ENCODE peak calls at places on chromosomes 3 and 15, in ten cellular contexts. Y is suprapubic skin, K is upper lobe of left lung, B is breast epithelium, U is vagina, A is HCT116, V is endothelial cell of umbilical vein, R is sigmoid colon, F is stomach, T is HepG2. Z is an unnamed sample.

GRCh38 chr15:88896339-88897033 is 1.1 kb upstream of the HAPLN3 start:
- DNase-seq in Y (no peak), K (no peak), B (no peak), U (no peak), A (no peak), V (peak), R (no peak), F (no peak), T (no peak), Z (no peak)

GRCh38 chr3:69948246-69948862 is 51.2 kb upstream of the SAMMSON start:
- DNase-seq in Y (no peak), K (no peak), B (no peak), U (no peak), A (peak), V (peak), R (no peak), F (no peak), T (peak), Z (no peak)

GRCh38 chr3:171383206-171384018 is 76.8 kb downstream of the TNIK start:
- DNase-seq in Y (no peak), K (no peak), B (peak), U (no peak), A (no peak), V (no peak), R (no peak), F (no peak), T (no peak), Z (no peak)

GRCh38 chr15:101710806-101711205 is 13.5 kb downstream of the TARS3 start:
- DNase-seq in Y (no peak), K (no peak), B (no peak), U (no peak), A (no peak), V (no peak), R (no peak), F (no peak), T (peak), Z (no peak)

GRCh38 chr3:174016186-174016585 is 618.6 kb downstream of the NLGN1 start:
- DNase-seq in Y (no peak), K (no peak), B (no peak), U (no peak), A (no peak), V (peak), R (no peak), F (no peak), T (no peak), Z (no peak)

GRCh38 chr15:97977734-97978133 is 17.2 kb downstream of the ARRDC4 start:
- DNase-seq in Y (no peak), K (no peak), B (no peak), U (no peak), A (no peak), V (no peak), R (no peak), F (peak), T (no peak), Z (no peak)

GRCh38 chr3:130981469-130981868 is 45.2 kb downstream of the ASTE1 start:
- DNase-seq in Y (no peak), K (no peak), B (no peak), U (no peak), A (no peak), V (no peak), R (no peak), F (no peak), T (no peak), Z (no peak)

GRCh38 chr3:140883428-140883827 is 58.2 kb upstream of the SLC25A36 start:
- DNase-seq in Y (no peak), K (no peak), B (no peak), U (no peak), A (no peak), V (no peak), R (no peak), F (no peak), T (no peak), Z (no peak)

GRCh38 chr3:99365396-99365795 is 273.0 kb upstream of the COL8A1 start:
- DNase-seq in Y (no peak), K (no peak), B (no peak), U (no peak), A (no peak), V (no peak), R (no peak), F (no peak), T (no peak), Z (no peak)

GRCh38 chr3:23646201-23646955 is 159.4 kb upstream of the UBE2E1 start:
- DNase-seq in Y (no peak), K (no peak), B (no peak), U (peak), A (no peak), V (no peak), R (no peak), F (no peak), T (no peak), Z (no peak)

GRCh38 chr3:108159128-108159527 is 63.1 kb downstream of the IFT57 start:
- DNase-seq in Y (no peak), K (no peak), B (no peak), U (no peak), A (no peak), V (no peak), R (no peak), F (no peak), T (no peak), Z (no peak)

GRCh38 chr3:68893600-68894239 is 38.6 kb downstream of the TAFA4 start:
- DNase-seq in Y (no peak), K (no peak), B (no peak), U (no peak), A (no peak), V (peak), R (no peak), F (no peak), T (peak), Z (no peak)

GRCh38 chr3:57434041-57434440 is 110.1 kb downstream of the DNAH12 start:
- DNase-seq in Y (no peak), K (no peak), B (no peak), U (no peak), A (peak), V (peak), R (no peak), F (no peak), T (peak), Z (no peak)

GRCh38 chr3:196486263-196486662 is 17.3 kb downstream of the RNF168 start:
- DNase-seq in Y (no peak), K (no peak), B (no peak), U (no peak), A (no peak), V (peak), R (no peak), F (no peak), T (no peak), Z (no peak)

GRCh38 chr15:43095243-43095642 is 10.6 kb downstream of the UBR1 start:
- DNase-seq in Y (no peak), K (no peak), B (no peak), U (no peak), A (no peak), V (no peak), R (no peak), F (no peak), T (no peak), Z (no peak)

GRCh38 chr3:51948016-51948580 is 5.9 kb downstream of the PARP3 start:
- DNase-seq in Y (no peak), K (no peak), B (no peak), U (no peak), A (no peak), V (no peak), R (no peak), F (no peak), T (no peak), Z (no peak)

GRCh38 chr3:149547413-149547812 is 72.9 kb downstream of the TM4SF4 start:
- DNase-seq in Y (peak), K (no peak), B (peak), U (no peak), A (no peak), V (no peak), R (peak), F (no peak), T (no peak), Z (no peak)

GRCh38 chr15:63296195-63296594 is 18.8 kb downstream of the APH1B start:
- DNase-seq in Y (no peak), K (no peak), B (no peak), U (no peak), A (no peak), V (peak), R (no peak), F (no peak), T (no peak), Z (no peak)

GRCh38 chr3:143657391-143657790 is 190.9 kb downstream of the SLC9A9 start:
- DNase-seq in Y (no peak), K (no peak), B (no peak), U (no peak), A (no peak), V (no peak), R (no peak), F (no peak), T (no peak), Z (no peak)

GRCh38 chr3:43531835-43532234 is 90.0 kb downstream of the ANO10 start:
- DNase-seq in Y (no peak), K (no peak), B (no peak), U (no peak), A (no peak), V (peak), R (no peak), F (no peak), T (peak), Z (no peak)

GRCh38 chr15:61917457-61917856 is 142.8 kb downstream of the VPS13C start:
- DNase-seq in Y (no peak), K (no peak), B (no peak), U (no peak), A (no peak), V (no peak), R (no peak), F (no peak), T (no peak), Z (no peak)

GRCh38 chr3:172448661-172449467 is 608 bp upstream of the GHSR start:
- DNase-seq in Y (no peak), K (no peak), B (no peak), U (no peak), A (no peak), V (no peak), R (no peak), F (no peak), T (no peak), Z (no peak)

GRCh38 chr15:63940956-63941620 is 105.2 kb downstream of the DAPK2 start:
- DNase-seq in Y (no peak), K (no peak), B (no peak), U (peak), A (no peak), V (peak), R (no peak), F (no peak), T (no peak), Z (no peak)

GRCh38 chr3:171753025-171753472 is 57.2 kb downstream of the PLD1 start:
- DNase-seq in Y (no peak), K (no peak), B (peak), U (no peak), A (no peak), V (no peak), R (no peak), F (no peak), T (no peak), Z (no peak)

GRCh38 chr15:61671736-61672135 is 388.5 kb downstream of the VPS13C start:
- DNase-seq in Y (no peak), K (no peak), B (no peak), U (peak), A (no peak), V (no peak), R (no peak), F (no peak), T (no peak), Z (no peak)

GRCh38 chr3:51581529-51581928 is 43.0 kb downstream of the RAD54L2 start:
- DNase-seq in Y (no peak), K (no peak), B (no peak), U (no peak), A (no peak), V (no peak), R (no peak), F (no peak), T (no peak), Z (no peak)

GRCh38 chr3:64174328-64174727 is 50.9 kb downstream of the PRICKLE2 start:
- DNase-seq in Y (no peak), K (no peak), B (peak), U (no peak), A (no peak), V (no peak), R (no peak), F (no peak), T (peak), Z (no peak)

GRCh38 chr3:27666277-27666676 is 55.8 kb downstream of the EOMES start:
- DNase-seq in Y (no peak), K (no peak), B (no peak), U (peak), A (no peak), V (no peak), R (no peak), F (no peak), T (no peak), Z (no peak)

GRCh38 chr15:89171136-89172072 is 50.0 kb downstream of the RLBP1 start:
- DNase-seq in Y (no peak), K (peak), B (no peak), U (no peak), A (peak), V (peak), R (peak), F (peak), T (peak), Z (no peak)

GRCh38 chr3:43957553-43957952 is 266.8 kb downstream of the ABHD5 start:
- DNase-seq in Y (no peak), K (no peak), B (no peak), U (no peak), A (no peak), V (no peak), R (no peak), F (no peak), T (no peak), Z (no peak)

GRCh38 chr15:70752142-70752754 is 11.1 kb downstream of the UACA start:
- DNase-seq in Y (no peak), K (peak), B (no peak), U (no peak), A (no peak), V (no peak), R (no peak), F (no peak), T (no peak), Z (no peak)

GRCh38 chr15:36966704-36967103 is 133.6 kb downstream of the MEIS2 start:
- DNase-seq in Y (no peak), K (no peak), B (no peak), U (no peak), A (no peak), V (no peak), R (no peak), F (no peak), T (no peak), Z (no peak)

GRCh38 chr3:31770822-31771326 is 210.2 kb downstream of the OSBPL10 start:
- DNase-seq in Y (no peak), K (no peak), B (no peak), U (no peak), A (no peak), V (no peak), R (no peak), F (no peak), T (no peak), Z (no peak)

DNA sequence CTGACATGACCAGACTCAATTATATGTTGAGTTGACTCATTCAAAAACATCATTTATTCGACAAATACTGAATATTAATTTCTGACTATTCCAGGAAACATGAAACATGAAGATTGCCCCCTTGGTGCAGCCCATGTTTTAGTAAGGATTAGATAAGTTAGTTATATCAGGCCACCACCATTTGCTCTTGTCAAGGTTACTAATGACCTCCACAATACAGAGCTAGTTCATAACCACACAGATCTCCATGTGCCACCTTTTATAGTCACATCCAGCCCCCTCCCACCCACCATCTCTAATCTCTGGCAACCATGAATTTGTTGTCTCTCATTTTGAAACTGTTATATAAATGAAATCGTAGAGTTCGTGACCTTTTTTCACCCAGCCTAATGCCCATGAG is 15.7 kb downstream of the KLHL18 start:
- DNase-seq in Y (no peak), K (no peak), B (no peak), U (no peak), A (no peak), V (no peak), R (no peak), F (no peak), T (no peak), Z (no peak)
- TF ChIP-seq POLR2AphosphoS5 in Y (no peak), K (no peak), B (no peak), U (no peak), A (no peak), V (no peak), R (no peak), F (no peak), T (no peak), Z (no peak)

GRCh38 chr15:95970326-95970725 is 360.2 kb upstream of the NR2F2 start:
- DNase-seq in Y (no peak), K (no peak), B (no peak), U (no peak), A (no peak), V (no peak), R (no peak), F (no peak), T (no peak), Z (no peak)
- TF ChIP-seq POLR2AphosphoS5 in Y (no peak), K (no peak), B (no peak), U (no peak), A (no peak), V (no peak), R (no peak), F (no peak), T (no peak), Z (no peak)

GRCh38 chr3:17742837-17743659 is 617 bp upstream of the TBC1D5 start:
- DNase-seq in Y (no peak), K (no peak), B (no peak), U (peak), A (no peak), V (peak), R (no peak), F (peak), T (no peak), Z (no peak)
- TF ChIP-seq POLR2AphosphoS5 in Y (no peak), K (no peak), B (no peak), U (no peak), A (peak), V (peak), R (peak), F (peak), T (peak), Z (peak)

DNA sequence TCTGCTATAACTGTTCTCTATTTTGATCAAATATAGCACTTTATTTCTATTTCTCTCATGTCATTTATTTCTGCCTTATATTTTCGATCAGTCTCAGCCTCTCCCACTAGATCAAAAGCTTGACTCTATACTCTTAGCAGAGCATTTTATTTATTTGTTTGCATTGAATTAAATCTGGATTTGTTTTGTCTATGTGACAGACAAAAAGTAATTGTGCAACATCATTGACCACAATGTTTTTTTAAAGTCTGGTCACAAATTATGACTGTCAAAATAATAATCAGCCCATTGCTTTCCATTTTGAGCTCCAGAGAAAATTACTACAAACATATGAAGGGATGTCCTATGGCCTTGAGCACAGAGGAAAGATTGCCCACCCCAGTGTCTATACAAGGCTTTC is 82.3 kb downstream of the FSIP1 start:
- DNase-seq in Y (no peak), K (no peak), B (no peak), U (no peak), A (no peak), V (no peak), R (no peak), F (no peak), T (no peak), Z (no peak)
- TF ChIP-seq POLR2AphosphoS5 in Y (no peak), K (no peak), B (no peak), U (no peak), A (no peak), V (no peak), R (no peak), F (no peak), T (no peak), Z (no peak)

GRCh38 chr3:30496496-30496966 is 109.9 kb upstream of the TGFBR2 start:
- DNase-seq in Y (no peak), K (no peak), B (no peak), U (no peak), A (no peak), V (no peak), R (peak), F (no peak), T (no peak), Z (no peak)
- TF ChIP-seq POLR2AphosphoS5 in Y (no peak), K (no peak), B (no peak), U (peak), A (no peak), V (no peak), R (peak), F (no peak), T (no peak), Z (no peak)

GRCh38 chr3:312170-312569 is 115.6 kb downstream of the CHL1 start:
- DNase-seq in Y (no peak), K (no peak), B (no peak), U (no peak), A (no peak), V (no peak), R (no peak), F (no peak), T (no peak), Z (no peak)

GRCh38 chr3:308597-309321 is 112.2 kb downstream of the CHL1 start:
- DNase-seq in Y (no peak), K (no peak), B (no peak), U (no peak), A (no peak), V (no peak), R (no peak), F (no peak), T (no peak), Z (no peak)

DNA sequence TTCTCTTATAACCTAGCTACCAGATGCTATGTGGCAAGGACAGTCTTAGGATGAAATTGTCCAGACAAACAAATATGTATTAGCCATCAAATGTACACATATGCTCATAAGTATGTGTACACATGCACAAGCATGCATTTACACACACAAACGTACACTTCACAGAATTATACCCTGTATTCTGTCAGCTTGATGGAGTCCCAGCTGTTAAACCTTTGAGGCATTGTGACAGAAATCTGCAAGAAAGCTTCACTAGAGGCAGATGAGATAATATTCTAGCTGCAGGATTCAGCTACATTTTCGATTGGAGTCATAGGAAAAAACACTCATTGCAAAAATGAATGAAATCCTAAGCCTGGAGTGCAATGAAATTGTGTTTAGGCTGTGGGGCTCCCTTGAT is 110.6 kb downstream of the CHL1 start:
- DNase-seq in Y (no peak), K (no peak), B (no peak), U (no peak), A (no peak), V (no peak), R (no peak), F (no peak), T (no peak), Z (no peak)
- TF ChIP-seq POLR2AphosphoS5 in Y (no peak), K (no peak), B (no peak), U (no peak), A (no peak), V (no peak), R (no peak), F (no peak), T (no peak), Z (no peak)

Z was measured in GM12892.